ENCODE peak calls at places on chromosomes 16 and 17, in five cellular contexts. W is stomach, J is hepatocyte, Y is gastrocnemius medialis, X is Caco-2. S is an unnamed sample. For H3K4me1, the result is how much of the 10 kb centered on the place peaks cover.

GRCh38 chr16:66474750-66475199 is 47.7 kb downstream of the BEAN1 start:
- DNase-seq in W (no peak), J (no peak), Y (no peak), X (no peak), S (no peak)

GRCh38 chr16:68393333-68393732 is 55.0 kb downstream of the SMPD3 start:
- DNase-seq in W (no peak), J (no peak), Y (no peak), X (no peak), S (no peak)

GRCh38 chr17:47736501-47737211 is 3.6 kb downstream of the TBX21 start:
- DNase-seq in W (peak), J (no peak), Y (no peak), X (no peak), S (peak)

GRCh38 chr16:77289331-77289809 is 90.2 kb downstream of the SYCE1L start:
- DNase-seq in W (no peak), J (peak), Y (no peak), X (peak), S (no peak)

GRCh38 chr17:67051155-67051538 is 6.8 kb downstream of the CACNG1 start:
- DNase-seq in W (no peak), J (no peak), Y (no peak), X (no peak), S (no peak)

GRCh38 chr16:15509051-15509592 is 74.7 kb downstream of the BMERB1 start:
- DNase-seq in W (no peak), J (no peak), Y (no peak), X (no peak), S (no peak)

GRCh38 chr16:66511615-66512500 is 38.1 kb downstream of the TK2 start:
- DNase-seq in W (peak), J (no peak), Y (peak), X (no peak), S (no peak)

GRCh38 chr16:22216191-22216831 is 10.2 kb downstream of the EEF2K start:
- DNase-seq in W (no peak), J (no peak), Y (no peak), X (no peak), S (no peak)

GRCh38 chr17:63405741-63406261 is 40.3 kb downstream of the CYB561 start:
- DNase-seq in W (no peak), J (peak), Y (no peak), X (peak), S (no peak)

GRCh38 chr16:66199189-66199588 is 167.3 kb upstream of the CDH5 start:
- DNase-seq in W (no peak), J (no peak), Y (no peak), X (no peak), S (no peak)

GRCh38 chr17:8019665-8020064 is 17.2 kb downstream of the GUCY2D start:
- DNase-seq in W (peak), J (no peak), Y (no peak), X (no peak), S (no peak)

GRCh38 chr17:81142301-81143199 is 22.8 kb upstream of the PVALEF start:
- DNase-seq in W (peak), J (peak), Y (peak), X (peak), S (peak)

GRCh38 chr17:17684901-17685774 is 3.9 kb downstream of the RAI1 start:
- DNase-seq in W (peak), J (no peak), Y (no peak), X (no peak), S (no peak)
- H3K4me1 ChIP-seq in W (half or more), J (half or more), Y (under half), X (under half), S (under half)

GRCh38 chr16:85144026-85144915 is 32.0 kb upstream of the CIBAR2 start:
- DNase-seq in W (no peak), J (no peak), Y (no peak), X (no peak), S (no peak)

GRCh38 chr16:85146532-85146797 is 34.2 kb upstream of the CIBAR2 start:
- DNase-seq in W (no peak), J (no peak), Y (no peak), X (no peak), S (no peak)

GRCh38 chr16:85145188-85145587 is 32.9 kb upstream of the CIBAR2 start:
- DNase-seq in W (no peak), J (no peak), Y (no peak), X (no peak), S (no peak)

GRCh38 chr16:85146922-85147651 is 34.8 kb upstream of the CIBAR2 start:
- DNase-seq in W (no peak), J (no peak), Y (no peak), X (no peak), S (no peak)

GRCh38 chr16:85145734-85146531 is 33.7 kb upstream of the CIBAR2 start:
- DNase-seq in W (no peak), J (no peak), Y (no peak), X (no peak), S (no peak)
- H3K4me1 ChIP-seq in W (under half), J (under half), Y (half or more), X (under half), S (half or more)

GRCh38 chr16:70702624-70703023 is 16.8 kb upstream of the MTSS2 start:
- DNase-seq in W (no peak), J (no peak), Y (no peak), X (no peak), S (no peak)
- H3K4me1 ChIP-seq in W (half or more), J (under half), Y (half or more), X (under half), S (under half)

GRCh38 chr17:17738901-17739300 is 57.6 kb downstream of the RAI1 start:
- DNase-seq in W (no peak), J (peak), Y (peak), X (no peak), S (no peak)
- H3K4me1 ChIP-seq in W (half or more), J (half or more), Y (under half), X (under half), S (half or more)

DNA sequence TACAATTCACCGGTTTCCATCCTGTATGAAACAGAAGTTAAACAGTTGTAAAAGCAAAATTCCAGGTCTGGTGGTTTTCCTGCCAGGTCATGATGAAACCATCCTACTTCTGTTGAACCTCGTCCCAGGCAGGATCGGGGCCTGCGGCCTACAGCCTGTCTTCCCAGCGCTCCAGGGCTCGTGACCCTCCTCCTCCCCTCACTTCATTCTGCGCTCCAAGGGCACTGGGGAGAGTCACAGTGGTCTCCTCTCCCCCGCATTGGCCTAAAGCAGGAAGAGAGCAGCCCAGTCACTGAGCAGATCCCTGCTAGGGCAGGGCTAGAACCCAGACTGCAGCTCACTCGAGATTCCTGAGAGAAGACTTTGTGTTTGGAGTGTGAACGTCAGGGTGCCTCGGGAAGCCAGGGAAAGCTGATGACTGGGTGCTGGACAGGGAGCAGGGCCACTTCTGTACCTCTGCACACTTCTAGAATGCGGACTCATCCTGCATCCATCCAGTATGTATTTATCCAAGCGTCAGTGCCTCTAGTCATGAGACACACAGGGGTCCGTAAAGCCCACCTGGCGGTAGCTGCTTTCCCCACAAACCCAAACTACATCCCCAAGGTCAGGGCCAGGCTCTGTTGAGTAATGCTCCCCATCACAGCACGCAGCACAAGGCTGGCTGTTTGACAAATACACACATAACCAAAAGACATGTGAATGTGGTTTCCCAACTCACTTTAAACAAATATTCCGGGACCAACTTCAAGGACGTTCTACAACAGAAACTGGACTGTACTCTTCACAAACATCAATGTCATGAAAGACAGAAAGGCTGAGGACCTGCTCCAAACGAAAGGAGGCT is 1.7 kb upstream of the ITGAE start:
- DNase-seq in W (no peak), J (peak), Y (peak), X (no peak), S (peak)
- H3K4me1 ChIP-seq in W (under half), J (under half), Y (under half), X (under half), S (under half)

GRCh38 chr17:40017422-40018080 is 2.3 kb downstream of the CSF3 start:
- DNase-seq in W (no peak), J (no peak), Y (peak), X (no peak), S (no peak)
- H3K4me1 ChIP-seq in W (half or more), J (under half), Y (half or more), X (under half), S (under half)

DNA sequence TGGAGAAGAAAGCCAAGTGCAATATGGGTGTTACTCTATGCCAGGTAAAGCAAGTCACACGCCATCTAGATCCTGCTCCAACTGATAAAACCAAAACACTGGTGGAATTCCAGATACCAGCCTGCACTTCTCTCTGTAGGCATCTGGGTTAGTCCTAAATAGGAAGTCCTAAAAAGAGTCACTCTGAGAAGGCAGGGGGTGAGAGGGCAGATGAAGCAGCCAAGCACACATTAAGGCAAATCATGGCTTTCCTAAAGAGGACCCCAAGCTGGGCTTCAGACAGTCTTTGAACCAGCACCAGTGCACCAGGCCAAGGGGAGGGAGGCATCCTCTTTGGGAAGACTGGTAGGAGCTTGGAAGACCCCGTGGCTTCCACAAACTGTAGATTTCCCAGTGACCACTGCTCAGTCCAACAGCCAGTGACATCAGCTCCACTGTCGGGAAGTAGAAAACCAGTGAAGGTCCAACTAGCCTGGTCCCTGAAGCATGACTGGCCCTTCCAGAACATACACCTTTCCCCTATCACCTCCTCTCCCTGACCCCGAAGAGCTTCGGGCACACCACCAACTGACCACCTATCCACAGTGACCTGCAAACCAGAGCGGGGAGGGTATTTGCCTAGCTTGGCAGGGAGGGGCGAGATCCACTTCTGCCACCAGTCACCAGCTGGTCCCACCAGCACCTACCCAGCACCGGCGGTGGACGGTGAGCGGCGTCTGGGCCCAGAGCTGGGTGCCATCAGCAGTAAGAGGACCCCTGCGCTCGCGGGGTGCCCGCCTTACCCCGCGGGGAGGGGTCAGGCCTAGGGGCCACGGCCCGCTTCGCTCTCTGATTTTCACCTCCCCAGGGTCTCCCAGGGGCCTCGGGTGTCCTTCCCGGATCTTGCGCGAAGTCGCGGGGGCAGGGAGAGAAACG is 1.0 kb downstream of the LITAF start:
- DNase-seq in W (peak), J (no peak), Y (peak), X (no peak), S (peak)
- H3K4me1 ChIP-seq in W (half or more), J (under half), Y (under half), X (under half), S (under half)

DNA sequence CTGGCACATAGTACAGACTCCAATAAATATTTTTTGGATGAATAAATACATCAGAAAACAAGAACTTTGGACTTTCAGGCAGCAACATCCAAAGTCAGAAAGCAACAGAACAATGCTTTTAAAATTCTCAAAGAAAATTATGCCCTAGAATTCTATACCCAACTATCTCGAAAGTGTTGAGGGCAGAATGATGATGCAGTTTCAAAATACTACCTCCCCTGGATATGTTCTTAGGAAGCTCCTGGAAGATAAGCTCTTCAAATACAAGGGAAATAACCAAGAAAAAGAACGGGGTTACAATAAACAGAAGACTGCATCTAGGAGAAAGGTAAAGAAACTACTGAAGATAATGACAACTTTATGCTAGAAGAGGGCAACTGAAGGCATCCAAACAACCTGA is 11.0 kb downstream of the SIAH1 start:
- DNase-seq in W (no peak), J (no peak), Y (no peak), X (no peak), S (no peak)
- H3K4me1 ChIP-seq in W (half or more), J (under half), Y (half or more), X (under half), S (half or more)

GRCh38 chr17:1485748-1486376 is 6.6 kb downstream of the MYO1C start:
- DNase-seq in W (peak), J (peak), Y (peak), X (peak), S (peak)
- H3K4me1 ChIP-seq in W (half or more), J (under half), Y (under half), X (under half), S (half or more)

DNA sequence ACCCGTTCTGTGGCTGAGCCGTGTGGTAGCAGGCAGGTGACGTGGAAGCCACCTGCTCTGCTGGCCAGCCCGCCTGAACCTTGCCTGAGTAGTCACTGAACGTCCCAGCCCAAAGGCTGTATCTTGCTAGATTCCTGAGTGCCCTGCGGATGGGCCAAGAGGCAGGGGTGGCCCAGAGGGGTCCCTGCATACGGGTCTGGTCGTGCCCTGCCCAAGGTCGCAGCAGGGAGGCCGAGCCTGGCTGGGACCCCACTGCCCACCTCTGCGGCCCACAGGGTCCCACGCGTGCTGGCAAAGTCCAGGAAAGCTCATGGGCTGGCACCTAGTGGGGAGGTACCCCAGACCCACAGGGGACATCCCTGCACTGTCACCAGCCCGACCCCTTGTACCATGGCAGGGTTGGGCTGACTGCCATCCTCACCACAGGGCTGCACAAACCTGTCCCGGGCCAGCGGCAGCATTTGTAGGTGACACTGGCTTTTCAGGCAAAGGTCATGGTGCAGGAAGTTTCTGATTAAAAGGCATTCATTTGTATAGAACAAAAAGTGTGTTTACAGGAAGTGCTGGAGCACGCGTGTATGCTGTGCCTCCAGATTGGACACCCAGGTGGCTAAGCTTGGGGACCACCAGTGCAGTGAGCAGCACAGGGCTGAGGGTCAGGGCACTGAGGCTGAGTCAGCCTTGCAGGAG is 45.1 kb upstream of the ZC3H18 start:
- DNase-seq in W (peak), J (no peak), Y (no peak), X (no peak), S (no peak)
- H3K4me1 ChIP-seq in W (half or more), J (under half), Y (under half), X (under half), S (under half)